ENCODE peak calls at places on chromosomes 7 and 10, in five cellular contexts. Z is heart right ventricle; B is esophagus squamous epithelium; M is dorsolateral prefrontal cortex; F is CD4-positive, alpha-beta T cell. Y is an unnamed sample.

GRCh38 chr10:18340496-18341051 is 200.3 kb downstream of the CACNB2 start:
- DNase-seq in M (no peak), F (no peak), B (no peak), Z (peak; percentile 37), Y (no peak)

GRCh38 chr7:44477063-44477830 is 13.2 kb downstream of the NUDCD3 start:
- DNase-seq in Z (peak; percentile 34), B (no peak), M (peak; percentile 62), F (peak; percentile 39), Y (peak; percentile 31)

GRCh38 chr10:72088879-72089585 is 681 bp upstream of the SPOCK2 start:
- DNase-seq in B (no peak), M (peak; percentile 74), Z (no peak), F (peak; percentile 41), Y (peak; percentile 73)

GRCh38 chr10:17607603-17608332 is 9.4 kb downstream of the HACD1 start:
- DNase-seq in B (no peak), M (no peak), Z (peak; percentile 42), F (no peak), Y (peak; percentile 74)

GRCh38 chr7:50185188-50185587 is 92.1 kb upstream of the ZPBP start:
- DNase-seq in B (no peak), F (no peak), Z (no peak), M (no peak), Y (no peak)

GRCh38 chr10:86179143-86179505 is 187.5 kb downstream of the GRID1 start:
- DNase-seq in Z (no peak), M (no peak), B (no peak), F (no peak), Y (no peak)

GRCh38 chr7:16801111-16801542 is 3.7 kb downstream of the AGR2 start:
- DNase-seq in M (no peak), F (no peak), B (no peak), Z (no peak), Y (no peak)

GRCh38 chr10:44786451-44786850 is 124.7 kb upstream of the TMEM72 start:
- DNase-seq in Z (no peak), B (no peak), M (no peak), F (no peak), Y (no peak)

GRCh38 chr10:79074732-79075131 is 6.0 kb downstream of the ZMIZ1 start:
- DNase-seq in B (no peak), Z (no peak), M (no peak), F (no peak), Y (no peak)

GRCh38 chr10:3105905-3106304 is 38.6 kb downstream of the PFKP start:
- DNase-seq in Z (no peak), B (no peak), F (no peak), M (no peak), Y (no peak)

DNA sequence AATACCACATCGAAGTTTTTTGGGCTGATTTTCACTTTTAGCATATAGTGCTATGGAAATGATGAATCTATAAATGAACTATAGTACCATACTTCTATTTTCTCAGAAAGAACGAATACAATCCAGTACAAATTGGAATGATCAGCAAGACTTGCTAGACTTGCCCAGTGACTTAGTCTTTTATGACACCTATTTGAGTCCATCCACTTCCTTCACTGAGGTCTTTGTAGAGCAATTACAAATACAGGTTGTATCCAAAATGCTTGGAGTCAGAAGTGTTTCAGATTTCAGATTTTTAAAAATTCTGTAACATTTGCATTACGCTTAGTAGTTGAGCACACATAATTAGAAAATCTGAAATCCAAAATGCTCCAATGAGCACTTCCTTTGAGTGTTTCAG is 104.3 kb downstream of the NRBF2 start:
- DNase-seq in B (no peak), M (no peak), Z (no peak), F (no peak), Y (no peak)
- H3K27ac ChIP-seq in B (peak overlapping the region; percentile 84), M (no peak overlapping the region), Z (no peak overlapping the region), F (no peak overlapping the region), Y (no peak overlapping the region)

DNA sequence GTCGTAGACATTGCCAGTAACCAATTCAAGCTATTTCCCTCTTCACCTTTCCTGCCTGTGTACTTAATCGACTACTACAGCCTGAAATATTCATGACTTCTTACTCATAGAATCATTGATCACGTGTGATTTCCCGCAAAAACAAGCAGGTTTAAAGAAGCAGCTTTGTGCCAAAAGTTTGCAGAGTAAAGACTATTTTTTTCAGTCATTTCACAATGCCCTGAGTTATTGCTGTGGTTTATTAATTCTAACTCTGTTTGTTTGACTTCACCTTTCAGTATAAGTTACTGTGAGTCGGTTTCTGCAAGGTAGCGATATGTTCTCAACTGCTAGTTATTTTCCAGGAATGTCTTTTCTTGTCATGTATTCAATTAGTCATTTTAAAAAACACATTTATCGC is 995.3 kb downstream of the SORCS1 start:
- DNase-seq in B (no peak), Z (no peak), F (no peak), M (no peak), Y (no peak)
- H3K27ac ChIP-seq in B (no peak overlapping the region), Z (no peak overlapping the region), F (no peak overlapping the region), M (no peak overlapping the region), Y (no peak overlapping the region)

DNA sequence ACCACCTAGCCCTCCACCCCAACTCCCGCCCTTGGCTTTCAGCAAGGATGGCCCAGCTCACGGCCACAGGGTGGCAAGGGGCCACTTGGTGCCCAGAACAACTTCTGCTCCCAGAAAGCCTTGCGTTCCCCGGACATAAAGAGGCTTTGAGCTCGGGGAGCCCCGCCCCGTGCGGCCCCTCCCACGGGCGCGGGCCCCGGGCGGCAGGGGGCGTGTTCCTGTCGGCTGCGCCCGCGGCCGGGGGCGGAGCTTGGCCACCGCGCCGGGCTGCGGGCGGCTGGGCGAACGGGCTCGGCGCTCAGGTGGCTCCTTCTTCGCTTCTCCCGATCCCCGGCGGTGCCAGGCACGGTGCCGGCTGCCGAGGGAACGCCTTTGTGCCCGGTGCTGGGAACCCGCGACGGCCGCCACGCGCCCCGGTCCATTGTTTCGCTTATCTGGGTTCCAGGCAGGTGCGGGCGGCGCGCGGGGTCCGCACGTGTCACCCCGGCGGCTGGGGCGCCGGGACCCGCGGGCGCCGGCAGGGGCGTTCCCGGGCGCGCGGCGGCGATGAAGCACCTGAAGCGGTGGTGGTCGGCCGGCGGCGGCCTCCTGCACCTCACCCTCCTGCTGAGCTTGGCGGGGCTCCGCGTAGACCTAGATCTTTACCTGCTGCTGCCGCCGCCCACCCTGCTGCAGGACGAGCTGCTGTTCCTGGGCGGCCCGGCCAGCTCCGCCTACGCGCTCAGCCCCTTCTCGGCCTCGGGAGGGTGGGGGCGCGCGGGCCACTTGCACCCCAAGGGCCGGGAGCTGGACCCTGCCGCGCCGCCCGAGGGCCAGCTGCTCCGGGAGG is at the start of gene NFE2L3:
- DNase-seq in Z (peak; percentile 36), M (peak; percentile 75), F (peak; percentile 68), B (peak; percentile 24), Y (peak; percentile 91)
- H3K27ac ChIP-seq in Z (no peak within 1 kb of the TSS), M (no peak within 1 kb of the TSS), F (peak within 1 kb of the TSS; percentile 31), B (no peak within 1 kb of the TSS), Y (peak within 1 kb of the TSS; percentile 87)

DNA sequence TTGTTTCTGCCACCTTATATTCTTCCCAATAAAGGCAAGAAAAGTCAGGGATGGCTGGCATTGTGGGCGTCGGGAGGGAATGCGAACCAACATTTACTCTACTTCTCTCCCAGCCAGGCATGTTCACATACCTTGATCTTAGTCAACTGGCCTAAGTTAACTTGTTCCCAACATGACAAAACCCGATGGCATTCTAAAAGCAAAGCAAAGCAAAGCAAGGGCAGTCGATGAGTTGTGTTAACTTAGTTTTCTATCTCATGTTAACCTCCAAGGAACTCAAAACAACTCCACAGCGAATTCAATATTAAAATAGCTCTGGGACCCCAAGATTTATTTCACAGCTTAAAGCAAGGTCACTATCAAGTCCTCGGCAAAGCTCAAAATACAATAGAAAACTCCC is 1.2 kb upstream of the CCNY start:
- DNase-seq in B (no peak), Z (no peak), F (no peak), M (no peak), Y (no peak)
- H3K27ac ChIP-seq in B (peak overlapping the region; percentile 77), Z (peak overlapping the region; percentile 94), F (no peak overlapping the region), M (no peak overlapping the region), Y (no peak overlapping the region)

GRCh38 chr10:132449826-132450211 is 52.8 kb downstream of the PWWP2B start:
- DNase-seq in Z (no peak), F (no peak), B (no peak), M (no peak), Y (no peak)

GRCh38 chr10:132452216-132452650 is 55.2 kb downstream of the PWWP2B start:
- DNase-seq in Z (no peak), M (peak; percentile 64), B (no peak), F (no peak), Y (no peak)

GRCh38 chr10:132450466-132450824 is 53.4 kb downstream of the PWWP2B start:
- DNase-seq in B (no peak), F (no peak), Z (no peak), M (no peak), Y (no peak)

GRCh38 chr10:132451506-132452215 is 54.7 kb downstream of the PWWP2B start:
- DNase-seq in M (no peak), F (no peak), B (no peak), Z (no peak), Y (no peak)

GRCh38 chr10:132450825-132451505 is 54.0 kb downstream of the PWWP2B start:
- DNase-seq in M (no peak), B (no peak), Z (no peak), F (no peak), Y (no peak)
- H3K27ac ChIP-seq in M (no peak overlapping the region), B (peak overlapping the region; percentile 53), Z (no peak overlapping the region), F (no peak overlapping the region), Y (peak overlapping the region; percentile 89)

DNA sequence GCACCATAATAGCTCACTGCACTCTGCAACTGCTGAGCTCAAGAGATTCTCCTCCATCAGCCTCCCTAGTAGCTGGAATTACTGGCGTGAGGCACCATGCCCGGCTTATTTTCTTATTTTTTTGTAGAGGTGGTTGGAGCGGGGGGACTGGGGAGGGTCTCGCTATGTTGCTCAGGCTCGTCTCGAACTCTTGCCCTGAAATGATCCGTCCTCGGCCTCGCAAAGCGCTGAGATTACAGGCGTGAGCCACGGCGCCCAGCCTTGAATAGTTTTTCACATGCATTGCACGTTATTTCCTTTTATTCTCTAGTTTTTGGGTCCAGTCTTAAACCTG is 526 bp upstream of the LAMTOR4 start:
- DNase-seq in M (no peak), B (no peak), Z (no peak), F (no peak), Y (no peak)
- H3K27ac ChIP-seq in M (peak overlapping the region; percentile 17), B (peak overlapping the region; percentile 95), Z (peak overlapping the region; percentile 78), F (peak overlapping the region; percentile 94), Y (peak overlapping the region; percentile 95)

GRCh38 chr7:130270947-130271790 is 4.5 kb downstream of the CPA2 start:
- DNase-seq in Z (no peak), B (no peak), M (no peak), F (no peak), Y (no peak)

GRCh38 chr7:130273863-130274262 is 7.2 kb downstream of the CPA2 start:
- DNase-seq in Z (peak; percentile 37), M (no peak), F (no peak), B (no peak), Y (no peak)

GRCh38 chr7:130274983-130275649 is 8.5 kb downstream of the CPA2 start:
- DNase-seq in Z (no peak), F (no peak), M (no peak), B (no peak), Y (no peak)

GRCh38 chr7:130272456-130273080 is 5.9 kb downstream of the CPA2 start:
- DNase-seq in Z (no peak), B (no peak), M (no peak), F (no peak), Y (no peak)

DNA sequence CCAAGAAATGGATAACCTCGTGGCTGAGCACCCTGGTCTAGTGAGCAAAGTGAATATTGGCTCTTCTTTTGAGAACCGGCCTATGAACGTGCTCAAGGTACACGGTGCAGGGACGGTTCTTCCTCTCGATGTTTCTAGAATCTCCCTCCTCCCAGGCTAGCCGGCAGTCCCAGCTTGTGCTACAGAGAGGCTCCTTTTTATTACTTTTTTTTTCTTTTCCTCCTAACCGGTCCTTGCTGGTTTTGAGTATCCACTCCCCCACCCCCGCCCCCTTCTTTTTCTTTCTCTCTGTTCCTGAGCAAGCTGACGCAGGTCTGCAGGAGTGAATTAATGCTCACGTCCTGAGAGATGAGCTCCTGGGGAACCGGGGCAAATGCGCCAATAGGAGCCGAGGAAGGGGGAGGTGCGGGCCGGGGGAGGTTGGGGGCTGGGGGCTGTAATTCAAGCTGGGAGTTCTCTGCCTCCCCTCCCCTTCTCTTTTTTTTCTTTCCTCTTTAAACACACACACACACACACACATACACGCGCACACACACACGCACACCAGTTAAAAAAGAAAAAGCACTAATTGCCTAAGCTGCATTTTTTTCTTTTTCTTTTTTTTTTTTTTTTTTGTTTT is 6.5 kb downstream of the CPA2 start:
- DNase-seq in Z (no peak), F (no peak), B (no peak), M (peak; percentile 30), Y (no peak)
- H3K27ac ChIP-seq in Z (peak overlapping the region; percentile 37), F (no peak overlapping the region), B (no peak overlapping the region), M (peak overlapping the region; percentile 50), Y (no peak overlapping the region)

Y was measured in CD4-positive, CD25-positive, alpha-beta regulatory T cell.